ENCODE peak calls at places on chromosomes 7 and 10, in nine cellular contexts. V is fibroblast of pulmonary artery; E is activated T-cell treated with anti-CD3 and anti-CD28 coated beads for 1 hour; U is epithelial cell of esophagus; Z is ecto neural progenitor cell; H is B cell; B is dermis microvascular lymphatic vessel endothelial cell; T is stimulated activated CD8-positive, alpha-beta memory T cell treated with anti-CD3 and anti-CD28 coated beads, Interleukin-7, amount 100 ng/mL, for 1 hour; I is stimulated activated CD4-positive, alpha-beta T cell treated with anti-CD3 and anti-CD28 coated beads, Interleukin-4, amount 100 ng/mL, for 4 hours. F is an unnamed sample.

GRCh38 chr10:86971146-86971991 is 3.1 kb downstream of the ADIRF start:
- DNase-seq in V (peak; percentile 76), E (peak; percentile 88), U (peak; percentile 87), Z (peak; percentile 79), H (peak; percentile 86), B (peak; percentile 76), T (peak; percentile 79), I (peak; percentile 89), F (peak; percentile 89)

GRCh38 chr10:119217937-119218579 is 10.7 kb downstream of the GRK5 start:
- DNase-seq in V (peak; percentile 88), E (no peak), U (no peak), Z (no peak), H (no peak), B (no peak), T (no peak), I (no peak), F (no peak)

GRCh38 chr7:96183163-96183562 is 138.7 kb downstream of the SLC25A13 start:
- DNase-seq in V (no peak), E (no peak), U (peak; percentile 15), Z (no peak), H (no peak), B (no peak), T (no peak), I (no peak), F (no peak)

GRCh38 chr7:54725255-54725654 is 33.8 kb downstream of the SEC61G start:
- DNase-seq in V (no peak), E (no peak), U (no peak), Z (no peak), H (no peak), B (no peak), T (no peak), I (no peak), F (no peak)

GRCh38 chr7:20407585-20408466 is 77.1 kb downstream of the ITGB8 start:
- DNase-seq in V (peak; percentile 78), E (no peak), U (peak; percentile 83), Z (no peak), H (no peak), B (peak; percentile 64), T (no peak), I (no peak), F (no peak)

GRCh38 chr10:61950449-61951143 is 49.1 kb downstream of the ARID5B start:
- DNase-seq in V (no peak), E (no peak), U (no peak), Z (no peak), H (no peak), B (no peak), T (no peak), I (no peak), F (no peak)

GRCh38 chr7:1129431-1129830 is 30.6 kb downstream of the ZFAND2A start:
- DNase-seq in V (no peak), E (no peak), U (no peak), Z (no peak), H (no peak), B (no peak), T (no peak), I (no peak), F (no peak)

GRCh38 chr10:128008521-128009250 is 101.8 kb downstream of the PTPRE start:
- DNase-seq in V (no peak), E (no peak), U (no peak), Z (no peak), H (no peak), B (no peak), T (no peak), I (no peak), F (no peak)

GRCh38 chr7:24877790-24878311 is 102.1 kb downstream of the OSBPL3 start:
- DNase-seq in V (no peak), E (no peak), U (no peak), Z (no peak), H (peak; percentile 80), B (peak; percentile 39), T (no peak), I (peak; percentile 6), F (no peak)

GRCh38 chr10:71496927-71497801 is 100.4 kb downstream of the CDH23 start:
- DNase-seq in V (no peak), E (no peak), U (no peak), Z (no peak), H (no peak), B (no peak), T (no peak), I (no peak), F (no peak)

GRCh38 chr10:126939706-126940105 is 34.5 kb downstream of the DOCK1 start:
- DNase-seq in V (no peak), E (no peak), U (no peak), Z (no peak), H (no peak), B (no peak), T (no peak), I (no peak), F (no peak)

F was measured in activated naive CD8-positive, alpha-beta T cell treated with anti-CD3 and anti-CD28 coated beads, Interleukin-2, amount 10 ng/mL, durations not matched to agents 7 days and 5 days.